ENCODE peak calls at places on chromosomes 1 and 21, in five cellular contexts. T is fibroblast of lung, B is Peyer's patch, W is psoas muscle, Z is tibial artery. X is an unnamed sample. For H3K36me3 and H3K4me1, the result is how much of the 10 kb centered on the place peaks cover.

GRCh38 chr1:34642679-34643078 is 112.2 kb upstream of the GJB5 start:
- DNase-seq in T (no peak), Z (no peak), W (no peak), B (no peak), X (no peak)

GRCh38 chr1:165871311-165872067 is 44.1 kb downstream of the UCK2 start:
- DNase-seq in W (no peak), Z (no peak), T (peak), B (peak), X (peak)

GRCh38 chr1:212557739-212558664 is 50.6 kb upstream of the ATF3 start:
- DNase-seq in Z (peak), W (peak), T (peak), B (peak), X (peak)

GRCh38 chr1:53077599-53077965 is 15.6 kb downstream of the PODN start:
- DNase-seq in B (no peak), Z (no peak), W (peak), T (no peak), X (peak)

GRCh38 chr1:57222801-57223200 is 201.1 kb downstream of the DAB1 start:
- DNase-seq in T (no peak), B (no peak), W (no peak), Z (no peak), X (no peak)

GRCh38 chr1:38138498-38139233 is 92.1 kb upstream of the POU3F1 start:
- DNase-seq in T (peak), W (peak), Z (peak), B (no peak), X (peak)

GRCh38 chr21:36551731-36552457 is 72.0 kb upstream of the CLDN14 start:
- DNase-seq in W (no peak), T (peak), B (no peak), Z (peak), X (no peak)

GRCh38 chr1:42927920-42928505 is 30.7 kb downstream of the SLC2A1 start:
- DNase-seq in Z (no peak), W (no peak), B (no peak), T (no peak), X (no peak)

GRCh38 chr1:104636581-104636980 is 886.9 kb downstream of the AMY1C start:
- DNase-seq in Z (no peak), T (no peak), B (no peak), W (no peak), X (no peak)

GRCh38 chr1:92951141-92951582 is 10.1 kb downstream of the DIPK1A start:
- DNase-seq in W (no peak), B (no peak), Z (no peak), T (peak), X (no peak)

GRCh38 chr1:229117664-229118300 is 153.1 kb upstream of the RAB4A start:
- DNase-seq in B (peak), T (peak), Z (peak), W (peak), X (peak)

GRCh38 chr1:3501856-3502665 is 47.6 kb downstream of the ARHGEF16 start:
- DNase-seq in W (peak), T (peak), B (peak), Z (peak), X (peak)

GRCh38 chr1:30950053-30950452 is 41.5 kb upstream of the SDC3 start:
- DNase-seq in W (no peak), Z (no peak), B (no peak), T (no peak), X (no peak)
- H3K36me3 ChIP-seq in W (under half), Z (half or more), B (under half), T (under half), X (half or more)

DNA sequence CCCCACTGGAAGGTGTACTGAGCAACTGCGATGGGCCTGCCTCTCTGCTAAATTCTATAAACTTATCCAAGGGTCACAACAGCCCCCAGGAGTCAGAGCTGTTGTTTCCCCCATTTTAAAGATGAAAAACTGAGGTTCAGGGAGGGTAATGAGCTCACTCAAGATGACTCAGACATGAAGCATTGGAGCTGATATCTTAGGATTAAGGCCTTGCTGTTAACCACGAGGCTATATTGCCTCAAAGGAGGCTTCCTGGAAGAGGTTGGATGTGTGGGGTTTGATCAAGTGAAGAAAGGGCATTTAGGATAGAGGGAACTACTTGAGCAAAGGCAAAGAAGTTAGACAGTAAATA is 6.7 kb downstream of the LDLRAP1 start:
- DNase-seq in B (peak), Z (no peak), W (no peak), T (no peak), X (no peak)
- H3K4me1 ChIP-seq in B (under half), Z (half or more), W (half or more), T (under half), X (under half)

GRCh38 chr21:40844935-40845334 is 2.0 kb downstream of the DSCAM start:
- DNase-seq in Z (no peak), W (no peak), B (no peak), T (no peak), X (no peak)

GRCh38 chr21:40846566-40847411 is at the start of gene DSCAM:
- DNase-seq in T (no peak), Z (no peak), W (no peak), B (no peak), X (no peak)

GRCh38 chr21:40847956-40848355 is 998 bp upstream of the DSCAM start:
- DNase-seq in Z (no peak), W (no peak), B (no peak), T (no peak), X (no peak)

GRCh38 chr21:40845621-40846020 is 1.3 kb downstream of the DSCAM start:
- DNase-seq in W (no peak), Z (no peak), T (no peak), B (no peak), X (no peak)

DNA sequence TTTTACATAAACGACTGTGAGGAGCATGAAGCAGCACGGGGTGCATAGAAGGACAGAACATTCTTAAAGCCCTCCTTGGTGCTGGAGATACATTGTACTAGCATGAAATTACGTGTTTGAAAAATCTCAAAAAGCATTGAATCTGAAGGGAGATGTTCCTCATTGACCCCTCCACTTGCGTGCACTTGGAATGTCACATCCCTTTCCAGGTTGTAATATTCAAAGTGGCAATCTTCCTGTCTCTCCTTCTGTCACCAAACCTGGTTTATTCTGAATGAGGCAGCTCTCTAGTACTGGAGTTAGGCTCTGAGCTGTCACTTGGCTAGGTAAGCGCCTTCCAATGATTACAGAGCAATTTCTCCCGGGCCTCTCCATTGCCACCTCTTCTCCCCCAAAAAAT is 901 bp downstream of the DSCAM start:
- DNase-seq in Z (no peak), T (no peak), B (no peak), W (no peak), X (no peak)
- TF ChIP-seq CTCF in Z (no peak), T (no peak), B (no peak), W (no peak), X (no peak)

GRCh38 chr1:209820986-209821385 is 6.8 kb upstream of the UTP25 start:
- DNase-seq in Z (no peak), W (no peak), B (no peak), T (no peak), X (no peak)
- H3K36me3 ChIP-seq in Z (under half), W (under half), B (under half), T (under half), X (under half)

GRCh38 chr1:206826409-206826808 is 39.0 kb upstream of the IL20 start:
- DNase-seq in B (no peak), Z (no peak), W (no peak), T (peak), X (no peak)

GRCh38 chr1:206829875-206830274 is 35.5 kb upstream of the IL20 start:
- DNase-seq in B (no peak), Z (no peak), T (no peak), W (no peak), X (no peak)

GRCh38 chr1:206828061-206828460 is 37.4 kb upstream of the IL20 start:
- DNase-seq in B (no peak), Z (no peak), W (no peak), T (no peak), X (no peak)

GRCh38 chr1:206829282-206829681 is 36.1 kb upstream of the IL20 start:
- DNase-seq in Z (no peak), T (no peak), W (no peak), B (no peak), X (no peak)

GRCh38 chr1:206828765-206829164 is 36.7 kb upstream of the IL20 start:
- DNase-seq in T (no peak), Z (no peak), W (no peak), B (no peak), X (no peak)
- H3K4me1 ChIP-seq in T (under half), Z (under half), W (under half), B (under half), X (under half)

GRCh38 chr1:40855513-40855912 is 6.7 kb downstream of the CITED4 start:
- DNase-seq in B (no peak), T (no peak), W (no peak), Z (no peak), X (no peak)
- TF ChIP-seq CTCF in B (peak), T (peak), W (no peak), Z (no peak), X (no peak)

GRCh38 chr1:27548858-27549719 is 54.9 kb downstream of the AHDC1 start:
- DNase-seq in W (no peak), Z (no peak), T (no peak), B (no peak), X (no peak)
- H3K36me3 ChIP-seq in W (under half), Z (half or more), T (under half), B (under half), X (under half)

GRCh38 chr1:36151845-36152203 is 2.5 kb upstream of the TRAPPC3 start:
- DNase-seq in T (no peak), Z (no peak), W (peak), B (no peak), X (peak)
- H3K4me1 ChIP-seq in T (under half), Z (half or more), W (under half), B (under half), X (half or more)

GRCh38 chr1:151277249-151277648 is 4.8 kb upstream of the ZNF687 start:
- DNase-seq in T (no peak), W (no peak), B (no peak), Z (no peak), X (no peak)

GRCh38 chr1:151281969-151282882 is at the start of gene ZNF687:
- DNase-seq in W (peak), Z (peak), T (peak), B (peak), X (peak)

GRCh38 chr1:151282883-151283725 is 1.0 kb downstream of the ZNF687 start:
- DNase-seq in B (peak), W (peak), T (no peak), Z (peak), X (peak)

GRCh38 chr1:151284013-151284577 is 2.0 kb downstream of the ZNF687 start:
- DNase-seq in Z (no peak), W (no peak), T (no peak), B (no peak), X (no peak)

DNA sequence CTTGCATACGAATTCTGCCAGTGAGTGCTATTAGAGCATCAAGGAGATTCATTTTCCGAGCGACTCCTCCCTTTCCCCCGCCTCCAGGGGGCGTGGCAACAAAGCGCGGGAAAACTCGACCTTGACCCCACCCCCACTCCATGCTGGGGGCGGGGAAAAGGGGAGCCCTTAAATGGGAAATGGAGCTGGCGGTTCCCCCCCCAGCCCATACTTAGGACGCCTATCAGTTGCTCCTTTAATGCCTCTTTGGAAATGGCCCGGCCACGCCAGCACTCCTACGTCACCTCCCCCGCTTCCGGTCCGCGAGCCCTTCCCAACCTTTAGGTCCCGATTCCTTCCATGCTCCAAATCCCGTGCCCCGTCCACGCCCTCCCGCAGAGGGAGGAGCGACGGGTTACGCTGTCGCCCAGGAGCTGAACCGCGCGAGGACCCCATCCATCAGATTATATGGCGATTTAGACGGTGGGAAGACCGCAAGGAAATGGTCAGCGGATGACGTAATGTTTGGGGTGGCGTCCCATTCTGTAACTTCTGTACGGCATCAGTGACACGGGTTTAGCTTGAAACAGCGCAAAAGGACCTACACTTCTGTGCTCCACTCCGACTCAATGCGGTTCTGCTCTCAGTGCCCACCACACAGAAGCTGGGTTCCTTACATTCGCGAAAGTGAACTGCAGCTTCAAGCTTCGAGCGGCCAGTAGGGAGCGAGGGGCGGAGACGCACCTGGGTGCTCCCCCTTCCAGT is 702 bp upstream of the ZNF687 start:
- DNase-seq in W (peak), Z (peak), B (peak), T (peak), X (peak)
- TF ChIP-seq CTCF in W (peak), Z (peak), B (peak), T (no peak), X (peak)